ENCODE peak calls at places on chromosomes 11 and 22, in six cellular contexts. M is iPS-NIHi11; R is GM03348; T is iris pigment epithelial cell; H is stimulated activated CD8-positive, alpha-beta memory T cell treated with anti-CD3 and anti-CD28 coated beads, Interleukin-4, amount 100 ng/mL, for 24 hours; A is NCI-H774. I is an unnamed sample.

GRCh38 chr22:49152146-49152929 is 675.3 kb downstream of the BRD1 start:
- DNase-seq in M (peak), R (no peak), T (no peak), H (no peak), A (no peak), I (peak)

GRCh38 chr11:75668508-75669297 is at the start of gene MAP6:
- DNase-seq in M (peak), R (peak), T (peak), H (no peak), A (peak), I (peak)

GRCh38 chr22:23579870-23580585 is at the start of gene IGLL1:
- DNase-seq in M (no peak), R (no peak), T (no peak), H (no peak), A (no peak), I (no peak)

GRCh38 chr11:35367491-35367890 is 51.9 kb downstream of the SLC1A2 start:
- DNase-seq in M (no peak), R (peak), T (peak), H (no peak), A (no peak), I (no peak)

GRCh38 chr22:30000566-30000965 is 79.7 kb upstream of the HORMAD2 start:
- DNase-seq in M (no peak), R (no peak), T (peak), H (no peak), A (no peak), I (no peak)

GRCh38 chr11:35976434-35976833 is 32.6 kb downstream of the LDLRAD3 start:
- DNase-seq in M (no peak), R (no peak), T (no peak), H (no peak), A (no peak), I (no peak)

GRCh38 chr22:10781571-10782403 is 4746.2 kb upstream of the OR11H1 start:
- DNase-seq in M (no peak), R (peak), T (no peak), H (no peak), A (no peak), I (no peak)

GRCh38 chr11:1073261-1073724 is 1.4 kb upstream of the MUC2 start:
- DNase-seq in M (no peak), R (peak), T (peak), H (no peak), A (no peak), I (no peak)

GRCh38 chr22:38901111-38901641 is 29.2 kb upstream of the CBX6 start:
- DNase-seq in M (no peak), R (no peak), T (no peak), H (no peak), A (no peak), I (peak)

GRCh38 chr11:66727282-66727882 is 1.6 kb downstream of the SPTBN2 start:
- DNase-seq in M (peak), R (peak), T (peak), H (no peak), A (peak), I (peak)

GRCh38 chr22:43090130-43090789 is 1.1 kb upstream of the TTLL1 start:
- DNase-seq in M (no peak), R (peak), T (peak), H (no peak), A (no peak), I (peak)

GRCh38 chr11:22920939-22921565 is 60.8 kb upstream of the CCDC179 start:
- DNase-seq in M (peak), R (peak), T (peak), H (no peak), A (peak), I (peak)

GRCh38 chr22:23784215-23784732 is 2.5 kb upstream of the SMARCB1 start:
- DNase-seq in M (no peak), R (no peak), T (peak), H (no peak), A (no peak), I (no peak)